ENCODE peak calls at places on chromosomes 4 and X, in eight cellular contexts. P is lower lobe of right lung; U is CD8-positive, alpha-beta T cell; O is bronchial epithelial cell; N is HCT116; G is HepG2; D is HL-60; J is BJ. C is an unnamed sample. For H3K27me3, the result is how much of the 10 kb centered on the place peaks cover.

GRCh38 chr4:106320235-106320634 is 3.9 kb downstream of the AIMP1 start:
- DNase-seq in P (no peak), D (no peak), N (no peak), G (no peak), J (no peak), U (no peak), O (no peak), C (no peak)

GRCh38 chr4:165532976-165533375 is 154.2 kb downstream of the CPE start:
- DNase-seq in U (no peak), N (no peak), G (no peak), J (no peak), O (no peak), D (no peak), P (no peak), C (no peak)

GRCh38 chr4:112550728-112551127 is 34.7 kb upstream of the NEUROG2 start:
- DNase-seq in D (no peak), U (no peak), J (peak), P (no peak), G (no peak), N (no peak), O (peak), C (peak)

GRCh38 chr4:37562592-37562991 is 123.6 kb downstream of the RELL1 start:
- DNase-seq in D (no peak), O (peak), N (no peak), G (no peak), J (no peak), P (no peak), U (no peak), C (no peak)

GRCh38 chr4:33323393-33323792 is 2603.2 kb downstream of the PCDH7 start:
- DNase-seq in N (no peak), U (no peak), J (no peak), O (peak), P (no peak), G (no peak), D (no peak), C (no peak)

GRCh38 chrX:69093960-69094935 is 71.0 kb downstream of the PJA1 start:
- DNase-seq in O (peak), N (peak), P (no peak), J (no peak), U (peak), G (peak), D (peak), C (no peak)

GRCh38 chr4:161799687-161800086 is 364.1 kb downstream of the FSTL5 start:
- DNase-seq in N (no peak), J (no peak), P (no peak), U (no peak), G (peak), O (peak), D (no peak), C (no peak)

GRCh38 chr4:39441593-39441992 is 17.1 kb downstream of the RPL9 start:
- DNase-seq in G (no peak), P (no peak), N (no peak), O (no peak), D (no peak), U (no peak), J (no peak), C (no peak)

GRCh38 chr4:15913631-15913970 is 24.9 kb downstream of the FGFBP1 start:
- DNase-seq in G (no peak), U (no peak), N (peak), D (no peak), P (no peak), O (peak), J (peak), C (peak)

GRCh38 chr4:188915175-188915574 is 775.9 kb downstream of the TRIML1 start:
- DNase-seq in U (no peak), G (no peak), N (no peak), D (no peak), P (no peak), J (no peak), O (no peak), C (no peak)

GRCh38 chrX:116204947-116205346 is 34.4 kb downstream of the AGTR2 start:
- DNase-seq in J (no peak), D (no peak), G (peak), N (peak), O (peak), P (no peak), U (no peak), C (no peak)

GRCh38 chr4:102564399-102564921 is 63.3 kb downstream of the NFKB1 start:
- DNase-seq in N (no peak), P (no peak), O (peak), J (no peak), U (no peak), D (no peak), G (no peak), C (peak)

GRCh38 chr4:23775694-23776093 is 114.2 kb downstream of the PPARGC1A start:
- DNase-seq in P (no peak), O (peak), N (no peak), D (no peak), J (no peak), G (peak), U (no peak), C (no peak)
- TF ChIP-seq CTCF in P (no peak), O (peak), N (no peak), D (no peak), J (no peak), G (peak), U (no peak), C (peak)

DNA sequence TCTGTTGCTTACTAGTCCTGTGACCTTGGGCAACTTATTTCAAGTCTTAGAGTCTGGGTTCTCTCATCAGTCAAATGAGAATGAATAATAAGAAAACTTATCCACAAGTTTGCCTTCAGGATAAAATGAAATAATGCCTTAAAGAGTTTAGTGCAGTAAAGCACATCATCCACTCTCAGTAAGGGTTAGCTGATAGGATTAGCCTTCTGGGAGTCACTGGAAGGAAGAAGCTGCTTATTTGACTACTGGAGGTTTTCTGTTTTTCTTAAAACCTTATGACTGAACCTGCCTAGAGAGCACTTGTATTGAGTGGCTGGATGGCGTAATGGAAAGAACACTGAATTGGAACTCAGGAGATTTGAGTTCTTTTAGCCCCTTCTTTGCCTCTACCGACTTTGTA is 1.8 kb downstream of the RNF128 start:
- DNase-seq in N (no peak), P (no peak), U (no peak), O (peak), J (no peak), D (no peak), G (no peak), C (no peak)
- H3K27me3 ChIP-seq in N (under half), P (under half), U (under half), O (under half), J (under half), D (under half), G (under half), C (under half)

GRCh38 chr4:144318797-144319196 is 178.3 kb upstream of the GYPA start:
- DNase-seq in D (no peak), J (no peak), P (no peak), N (no peak), G (no peak), O (no peak), U (no peak), C (no peak)
- TF ChIP-seq CTCF in D (no peak), J (no peak), P (no peak), N (no peak), G (no peak), O (no peak), U (no peak), C (no peak)

GRCh38 chr4:20253272-20253798 is 1.6 kb downstream of the SLIT2 start:
- DNase-seq in N (no peak), P (no peak), O (no peak), J (no peak), U (no peak), G (no peak), D (no peak), C (no peak)

GRCh38 chr4:20253799-20254409 is 2.2 kb downstream of the SLIT2 start:
- DNase-seq in G (no peak), P (peak), O (no peak), D (no peak), U (no peak), N (no peak), J (no peak), C (no peak)

GRCh38 chr4:20255251-20255586 is 3.5 kb downstream of the SLIT2 start:
- DNase-seq in N (no peak), U (no peak), D (no peak), P (no peak), J (no peak), O (no peak), G (no peak), C (no peak)

GRCh38 chr4:20255823-20256222 is 4.1 kb downstream of the SLIT2 start:
- DNase-seq in D (no peak), U (no peak), O (no peak), N (no peak), J (no peak), P (no peak), G (no peak), C (no peak)

GRCh38 chr4:20254517-20255250 is 3.0 kb downstream of the SLIT2 start:
- DNase-seq in G (no peak), P (peak), O (no peak), N (no peak), J (no peak), U (no peak), D (no peak), C (no peak)
- H3K27me3 ChIP-seq in G (under half), P (half or more), O (under half), N (under half), J (under half), U (under half), D (half or more), C (under half)

GRCh38 chr4:110008540-110008939 is 95.9 kb downstream of the EGF start:
- DNase-seq in G (no peak), O (no peak), J (no peak), D (no peak), N (no peak), P (no peak), U (no peak), C (no peak)

GRCh38 chr4:110009526-110009925 is 96.8 kb downstream of the EGF start:
- DNase-seq in P (no peak), D (no peak), O (no peak), J (no peak), N (no peak), U (no peak), G (no peak), C (no peak)

GRCh38 chr4:110003401-110004187 is 90.9 kb downstream of the EGF start:
- DNase-seq in N (no peak), G (no peak), O (peak), P (no peak), J (no peak), U (no peak), D (no peak), C (no peak)

GRCh38 chr4:110007217-110007616 is 94.5 kb downstream of the EGF start:
- DNase-seq in D (no peak), U (no peak), G (peak), J (no peak), N (no peak), O (no peak), P (no peak), C (no peak)

DNA sequence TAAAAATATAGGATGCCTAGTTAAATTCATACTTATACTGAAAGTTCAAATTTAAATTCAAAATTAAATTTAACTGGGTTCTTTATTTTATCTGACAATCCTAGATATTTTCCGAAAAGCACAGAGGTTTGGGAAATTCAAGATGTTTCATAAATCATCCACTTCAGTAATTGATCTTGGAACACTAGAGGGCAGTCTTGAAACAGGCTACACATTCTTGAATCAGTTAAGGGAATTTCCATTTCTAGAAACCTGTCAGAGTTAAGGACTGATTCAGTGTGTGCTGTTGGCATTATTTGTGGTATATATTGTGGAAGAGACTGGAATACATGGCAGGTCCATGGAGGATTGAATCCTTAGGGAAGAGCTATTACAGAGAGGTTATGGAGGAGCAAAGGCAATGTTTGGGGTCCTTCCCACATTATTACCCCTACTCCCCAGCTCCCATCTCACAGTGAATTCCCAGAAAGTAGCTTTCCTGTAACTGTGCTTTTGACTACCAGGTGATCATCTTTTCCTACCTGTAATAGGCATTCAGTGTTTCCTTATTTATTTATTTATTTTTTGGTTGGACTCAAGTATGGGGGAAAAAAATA is 92.9 kb downstream of the EGF start:
- DNase-seq in O (peak), U (no peak), P (no peak), N (peak), D (peak), J (no peak), G (peak), C (peak)
- TF ChIP-seq CTCF in O (peak), U (peak), P (peak), N (peak), D (peak), J (peak), G (peak), C (peak)

GRCh38 chrX:13607356-13607995 is 38.1 kb downstream of the EGFL6 start:
- DNase-seq in P (no peak), D (no peak), G (no peak), O (peak), U (no peak), J (no peak), N (no peak), C (no peak)
- H3K27me3 ChIP-seq in P (under half), D (under half), G (under half), O (under half), U (under half), J (under half), N (under half), C (under half)

GRCh38 chrX:131747173-131747572 is 203.3 kb downstream of the OR13H1 start:
- DNase-seq in J (no peak), U (no peak), N (no peak), O (no peak), D (no peak), P (no peak), G (no peak), C (no peak)

GRCh38 chrX:131752493-131753198 is 208.8 kb downstream of the OR13H1 start:
- DNase-seq in O (no peak), D (no peak), P (no peak), G (no peak), N (no peak), U (no peak), J (no peak), C (no peak)
- TF ChIP-seq CTCF in O (no peak), D (no peak), P (no peak), G (no peak), N (no peak), U (no peak), J (no peak), C (peak)

GRCh38 chrX:151754042-151754419 is 19.5 kb downstream of the CNGA2 start:
- DNase-seq in G (no peak), J (peak), D (no peak), U (no peak), O (peak), P (no peak), N (peak), C (peak)
- H3K27me3 ChIP-seq in G (under half), J (under half), D (under half), U (under half), O (under half), P (under half), N (under half), C (under half)

C was measured in kidney epithelial cell.